ENCODE peak calls at places on chromosomes 16 and 17, in five cellular contexts. One of them, this sample, is unnamed. For H3K4me1, the result is how much of the 10 kb centered on the place peaks cover.

GRCh38 chr16:56424791-56425438 is 430 bp downstream of the AMFR start:
- DNase-seq in esophagus squamous epithelium: no peak
- DNase-seq in CD8-positive, alpha-beta memory T cell: peak
- DNase-seq in Caco-2: no peak
- DNase-seq in endothelial cell of umbilical vein: peak
- DNase-seq in this sample: peak

GRCh38 chr17:62093188-62094155 is 28.4 kb upstream of the MED13 start:
- DNase-seq in esophagus squamous epithelium: no peak
- DNase-seq in CD8-positive, alpha-beta memory T cell: no peak
- DNase-seq in Caco-2: no peak
- DNase-seq in endothelial cell of umbilical vein: peak
- DNase-seq in this sample: no peak

GRCh38 chr16:11127610-11128195 is 128.3 kb downstream of the SOCS1 start:
- DNase-seq in esophagus squamous epithelium: no peak
- DNase-seq in CD8-positive, alpha-beta memory T cell: no peak
- DNase-seq in Caco-2: no peak
- DNase-seq in endothelial cell of umbilical vein: no peak
- DNase-seq in this sample: no peak

GRCh38 chr16:69483611-69484010 is 59.2 kb downstream of the CYB5B start:
- DNase-seq in esophagus squamous epithelium: no peak
- DNase-seq in CD8-positive, alpha-beta memory T cell: no peak
- DNase-seq in Caco-2: no peak
- DNase-seq in endothelial cell of umbilical vein: no peak
- DNase-seq in this sample: no peak

GRCh38 chr16:13945734-13946490 is 26.0 kb downstream of the ERCC4 start:
- DNase-seq in esophagus squamous epithelium: no peak
- DNase-seq in CD8-positive, alpha-beta memory T cell: no peak
- DNase-seq in Caco-2: no peak
- DNase-seq in endothelial cell of umbilical vein: no peak
- DNase-seq in this sample: no peak

GRCh38 chr17:229130-229944 is 47.9 kb upstream of the DOC2B start:
- DNase-seq in esophagus squamous epithelium: no peak
- DNase-seq in CD8-positive, alpha-beta memory T cell: peak
- DNase-seq in Caco-2: no peak
- DNase-seq in endothelial cell of umbilical vein: peak
- DNase-seq in this sample: peak

GRCh38 chr17:28272166-28272565 is 46.8 kb upstream of the TMEM97 start:
- DNase-seq in esophagus squamous epithelium: no peak
- DNase-seq in CD8-positive, alpha-beta memory T cell: no peak
- DNase-seq in Caco-2: no peak
- DNase-seq in endothelial cell of umbilical vein: no peak
- DNase-seq in this sample: no peak

GRCh38 chr16:15665107-15665506 is 15.1 kb downstream of the NDE1 start:
- DNase-seq in esophagus squamous epithelium: no peak
- DNase-seq in CD8-positive, alpha-beta memory T cell: no peak
- DNase-seq in Caco-2: no peak
- DNase-seq in endothelial cell of umbilical vein: no peak
- DNase-seq in this sample: no peak

GRCh38 chr17:1555618-1556471 is 6.7 kb downstream of the PITPNA start:
- DNase-seq in esophagus squamous epithelium: no peak
- DNase-seq in CD8-positive, alpha-beta memory T cell: no peak
- DNase-seq in Caco-2: no peak
- DNase-seq in endothelial cell of umbilical vein: no peak
- DNase-seq in this sample: no peak
- H3K4me1 ChIP-seq in esophagus squamous epithelium: under half
- H3K4me1 ChIP-seq in CD8-positive, alpha-beta memory T cell: under half
- H3K4me1 ChIP-seq in Caco-2: under half
- H3K4me1 ChIP-seq in endothelial cell of umbilical vein: under half
- H3K4me1 ChIP-seq in this sample: under half

GRCh38 chr17:17831208-17832039 is 5.4 kb downstream of the SREBF1 start:
- DNase-seq in esophagus squamous epithelium: no peak
- DNase-seq in CD8-positive, alpha-beta memory T cell: no peak
- DNase-seq in Caco-2: no peak
- DNase-seq in endothelial cell of umbilical vein: no peak
- DNase-seq in this sample: no peak
- H3K4me1 ChIP-seq in esophagus squamous epithelium: under half
- H3K4me1 ChIP-seq in CD8-positive, alpha-beta memory T cell: under half
- H3K4me1 ChIP-seq in Caco-2: under half
- H3K4me1 ChIP-seq in endothelial cell of umbilical vein: under half
- H3K4me1 ChIP-seq in this sample: under half

DNA sequence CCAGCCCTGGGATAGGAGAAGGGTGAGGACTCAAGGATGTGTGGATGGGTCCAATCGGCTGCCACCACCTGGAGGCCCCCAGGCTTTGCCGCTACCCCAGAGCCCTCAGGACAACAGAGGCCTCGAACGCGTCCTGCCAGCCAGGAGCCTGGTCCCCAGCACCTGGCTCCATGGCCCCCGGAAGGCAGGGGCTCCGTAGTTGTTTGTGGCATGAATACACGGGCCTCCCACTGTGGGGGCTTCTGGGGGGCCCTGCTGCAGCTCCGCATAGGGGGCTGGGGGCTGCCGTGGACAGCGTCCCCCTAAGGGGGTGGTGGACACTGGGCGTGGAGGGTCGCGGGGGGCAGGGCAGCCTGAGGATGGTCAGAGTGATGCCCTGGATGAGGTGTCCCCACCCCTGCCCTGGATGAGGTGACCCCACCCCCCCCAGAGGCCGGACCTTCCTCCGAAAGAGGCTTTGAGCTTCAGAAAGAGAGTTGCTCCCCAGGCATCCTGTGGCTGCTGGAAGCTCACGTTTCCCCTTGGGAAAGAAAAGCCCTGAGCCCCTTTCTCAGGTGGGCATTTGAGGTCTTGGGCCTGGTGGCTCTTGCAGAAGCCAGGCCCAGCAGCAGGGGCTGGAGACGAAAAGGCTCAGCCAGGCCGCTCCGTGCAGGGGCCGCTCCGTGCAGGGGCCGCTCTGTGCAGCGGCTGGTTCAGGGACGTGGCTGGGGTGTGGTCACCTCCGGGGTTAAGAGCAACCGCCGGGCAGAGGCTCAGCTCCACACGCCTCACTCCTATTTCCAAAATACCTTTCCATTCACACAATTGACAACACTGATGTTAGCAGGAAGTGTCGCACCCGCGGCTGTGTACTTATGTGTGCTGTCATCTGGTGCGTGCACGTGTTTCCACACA is 40.3 kb upstream of the GNG13 start:
- DNase-seq in esophagus squamous epithelium: no peak
- DNase-seq in CD8-positive, alpha-beta memory T cell: peak
- DNase-seq in Caco-2: no peak
- DNase-seq in endothelial cell of umbilical vein: no peak
- DNase-seq in this sample: no peak
- H3K4me1 ChIP-seq in esophagus squamous epithelium: under half
- H3K4me1 ChIP-seq in CD8-positive, alpha-beta memory T cell: under half
- H3K4me1 ChIP-seq in Caco-2: under half
- H3K4me1 ChIP-seq in endothelial cell of umbilical vein: under half
- H3K4me1 ChIP-seq in this sample: under half

DNA sequence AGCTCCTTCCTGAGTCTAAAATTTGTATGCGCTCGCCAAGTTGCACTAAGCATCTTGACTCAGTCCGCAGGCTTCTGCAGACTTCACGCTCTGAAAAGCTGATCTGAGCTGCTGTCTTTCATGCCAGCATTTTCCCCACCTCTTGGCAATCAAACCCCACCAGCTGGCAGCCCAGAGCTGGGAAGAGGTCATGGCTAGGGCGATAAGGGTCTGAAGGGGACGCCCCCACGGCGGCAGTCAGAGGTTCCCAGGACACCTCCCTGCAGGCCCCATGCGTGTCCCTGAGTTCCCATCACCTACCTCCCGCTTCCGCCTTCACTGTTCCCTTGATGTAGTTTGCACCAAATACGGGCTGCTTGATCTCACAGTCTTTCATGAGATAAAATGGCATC is 5.1 kb upstream of the UNC13D start:
- DNase-seq in esophagus squamous epithelium: no peak
- DNase-seq in CD8-positive, alpha-beta memory T cell: no peak
- DNase-seq in Caco-2: no peak
- DNase-seq in endothelial cell of umbilical vein: no peak
- DNase-seq in this sample: no peak
- H3K4me1 ChIP-seq in esophagus squamous epithelium: under half
- H3K4me1 ChIP-seq in CD8-positive, alpha-beta memory T cell: under half
- H3K4me1 ChIP-seq in Caco-2: under half
- H3K4me1 ChIP-seq in endothelial cell of umbilical vein: under half
- H3K4me1 ChIP-seq in this sample: under half

DNA sequence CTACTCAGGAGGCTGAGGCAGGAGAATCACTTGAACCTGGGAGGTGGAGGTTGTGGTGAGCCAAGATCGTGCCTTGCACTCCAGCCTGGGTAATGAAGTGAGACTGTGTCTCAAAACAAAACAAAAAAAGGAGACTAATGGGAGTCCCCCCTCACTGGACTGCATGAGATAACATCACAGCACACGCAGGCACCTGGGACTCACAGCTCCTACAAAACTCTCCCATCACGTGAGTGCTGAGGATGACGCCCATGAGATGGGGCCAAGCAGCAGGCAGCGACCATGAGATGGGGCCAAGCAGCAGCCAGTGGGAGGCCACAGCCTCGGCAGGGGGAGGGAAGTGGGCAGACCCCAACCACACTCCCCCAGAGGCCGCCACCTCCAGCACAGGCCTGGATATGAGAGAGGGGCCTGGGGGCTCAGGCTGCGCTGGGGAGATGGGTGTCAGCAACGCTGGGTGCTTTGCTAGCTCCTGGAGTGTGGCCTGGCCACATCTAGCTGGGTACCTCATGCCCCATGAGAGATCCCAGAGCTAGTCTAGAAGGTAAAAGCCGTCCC is 15.4 kb downstream of the DNAAF8 start:
- DNase-seq in esophagus squamous epithelium: no peak
- DNase-seq in CD8-positive, alpha-beta memory T cell: no peak
- DNase-seq in Caco-2: no peak
- DNase-seq in endothelial cell of umbilical vein: no peak
- DNase-seq in this sample: no peak
- H3K4me1 ChIP-seq in esophagus squamous epithelium: under half
- H3K4me1 ChIP-seq in CD8-positive, alpha-beta memory T cell: under half
- H3K4me1 ChIP-seq in Caco-2: under half
- H3K4me1 ChIP-seq in endothelial cell of umbilical vein: under half
- H3K4me1 ChIP-seq in this sample: under half

DNA sequence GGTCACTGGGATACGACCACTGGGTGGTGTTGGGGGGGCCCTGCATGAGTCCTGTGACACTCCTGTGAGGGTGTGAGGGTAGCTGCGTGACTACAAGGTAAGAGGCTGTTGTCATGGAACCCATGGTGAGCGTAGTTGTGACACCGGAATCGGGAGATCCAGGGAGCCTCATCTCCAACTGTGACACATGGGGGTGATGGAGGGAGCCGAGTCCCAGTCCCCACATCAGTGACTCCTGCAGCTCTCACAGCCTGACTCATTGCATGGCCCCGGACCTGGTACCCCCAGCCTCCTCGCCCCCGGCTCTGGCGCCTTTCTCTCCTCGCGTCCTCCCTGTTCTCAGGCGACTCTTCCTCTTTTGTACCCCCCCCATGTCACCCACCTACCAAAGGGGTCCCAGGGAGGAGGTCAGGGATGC is 14.2 kb downstream of the CDH16 start:
- DNase-seq in esophagus squamous epithelium: no peak
- DNase-seq in CD8-positive, alpha-beta memory T cell: no peak
- DNase-seq in Caco-2: no peak
- DNase-seq in endothelial cell of umbilical vein: no peak
- DNase-seq in this sample: peak
- H3K4me1 ChIP-seq in esophagus squamous epithelium: under half
- H3K4me1 ChIP-seq in CD8-positive, alpha-beta memory T cell: under half
- H3K4me1 ChIP-seq in Caco-2: half or more
- H3K4me1 ChIP-seq in endothelial cell of umbilical vein: under half
- H3K4me1 ChIP-seq in this sample: under half

GRCh38 chr16:7334801-7335560 is 2.3 kb downstream of the RBFOX1 start:
- DNase-seq in esophagus squamous epithelium: no peak
- DNase-seq in CD8-positive, alpha-beta memory T cell: no peak
- DNase-seq in Caco-2: no peak
- DNase-seq in endothelial cell of umbilical vein: no peak
- DNase-seq in this sample: no peak
- H3K4me1 ChIP-seq in esophagus squamous epithelium: under half
- H3K4me1 ChIP-seq in CD8-positive, alpha-beta memory T cell: under half
- H3K4me1 ChIP-seq in Caco-2: under half
- H3K4me1 ChIP-seq in endothelial cell of umbilical vein: under half
- H3K4me1 ChIP-seq in this sample: under half